ENCODE peak calls at places on chromosomes 4 and X, in six cellular contexts. A, U, I, D, H and L are unnamed samples.

GRCh38 chr4:188989371-188989770 is 850.1 kb downstream of the TRIML1 start:
- DNase-seq in U (no peak), H (no peak), D (no peak), A (no peak), I (no peak), L (no peak)

GRCh38 chr4:42315231-42315630 is 82.1 kb upstream of the SHISA3 start:
- DNase-seq in I (no peak), D (no peak), A (no peak), H (no peak), U (no peak), L (no peak)

GRCh38 chrX:134603806-134604700 is 54.2 kb downstream of the PLAC1 start:
- DNase-seq in A (peak; percentile 29), U (no peak), H (no peak), I (peak; percentile 93), D (no peak), L (peak; percentile 85)

GRCh38 chr4:10619855-10620254 is 64.7 kb downstream of the CLNK start:
- DNase-seq in D (no peak), H (no peak), U (no peak), I (no peak), A (no peak), L (no peak)

GRCh38 chr4:3283916-3284315 is 8.9 kb upstream of the RGS12 start:
- DNase-seq in U (no peak), D (no peak), A (peak; percentile 78), I (no peak), H (no peak), L (no peak)

GRCh38 chr4:66639361-66639760 is 905.9 kb downstream of the CENPC start:
- DNase-seq in D (no peak), H (no peak), I (no peak), U (no peak), A (no peak), L (no peak)

GRCh38 chrX:75038925-75039324 is 113.7 kb upstream of the NEXMIF start:
- DNase-seq in H (peak; percentile 10), A (no peak), I (peak; percentile 8), D (peak; percentile 47), U (no peak), L (peak; percentile 18)

GRCh38 chr4:112735474-112735951 is 98.6 kb downstream of the LARP7 start:
- DNase-seq in A (no peak), U (no peak), D (peak; percentile 23), I (no peak), H (no peak), L (no peak)

GRCh38 chr4:67892253-67892652 is 8.5 kb upstream of the TMPRSS11D start:
- DNase-seq in H (no peak), U (no peak), A (no peak), I (no peak), D (no peak), L (no peak)

GRCh38 chr4:172308078-172308477 is 494.9 kb downstream of the GALNTL6 start:
- DNase-seq in U (no peak), I (no peak), H (no peak), A (no peak), D (no peak), L (no peak)

GRCh38 chr4:98686847-98687246 is 28.4 kb upstream of the TSPAN5 start:
- DNase-seq in I (no peak), U (no peak), A (no peak), H (no peak), D (no peak), L (no peak)

GRCh38 chrX:15988661-15989603 is 134.3 kb upstream of the AP1S2 start:
- DNase-seq in A (no peak), D (no peak), U (no peak), H (no peak), I (peak; percentile 64), L (peak; percentile 73)

GRCh38 chrX:18643853-18644252 is 28.1 kb downstream of the RS1 start:
- DNase-seq in U (no peak), A (no peak), I (no peak), D (no peak), H (no peak), L (no peak)

GRCh38 chrX:84186603-84187358 is 1.2 kb downstream of the RPS6KA6 start:
- DNase-seq in D (no peak), H (no peak), A (no peak), I (peak; percentile 24), U (no peak), L (peak; percentile 21)

GRCh38 chr4:137131201-137131600 is 401.1 kb downstream of the PCDH18 start:
- DNase-seq in U (no peak), I (no peak), A (no peak), D (no peak), H (no peak), L (no peak)

GRCh38 chr4:129545599-129546278 is 449.8 kb downstream of the C4orf33 start:
- DNase-seq in H (no peak), D (no peak), U (peak; percentile 85), A (no peak), I (peak; percentile 1), L (no peak)

GRCh38 chr4:169105620-169106019 is 95.6 kb upstream of the CBR4 start:
- DNase-seq in U (no peak), D (no peak), I (no peak), H (no peak), A (no peak), L (no peak)